ENCODE peak calls at places on chromosomes 5 and 9, in nine cellular contexts. Y is GM23338, Q is K562, V is Panc1, U is sigmoid colon, X is stomach, M is HCT116, G is prostate gland, S is upper lobe of left lung. H is an unnamed sample.

GRCh38 chr9:134551657-134552348 is 89.8 kb upstream of the COL5A1 start:
- DNase-seq in Q (no peak), Y (no peak), M (no peak), S (no peak), V (no peak), G (no peak), X (no peak), U (no peak), H (peak)

GRCh38 chr5:7396169-7397004 is 449 bp downstream of the ADCY2 start:
- DNase-seq in V (no peak), Q (no peak), U (no peak), Y (peak), S (no peak), X (no peak), M (no peak), G (no peak), H (no peak)

GRCh38 chr5:5421149-5421960 is 1.1 kb upstream of the ICE1 start:
- DNase-seq in U (no peak), Y (peak), G (no peak), X (no peak), V (no peak), S (no peak), Q (peak), M (no peak), H (no peak)

GRCh38 chr9:76741524-76741923 is 22.7 kb upstream of the PCA3 start:
- DNase-seq in V (no peak), S (no peak), X (no peak), Q (no peak), M (no peak), Y (peak), G (no peak), U (no peak), H (no peak)

GRCh38 chr5:179819296-179820126 is 1.2 kb upstream of the SQSTM1 start:
- DNase-seq in G (peak), Y (peak), U (peak), Q (peak), M (no peak), X (peak), S (peak), V (no peak), H (peak)

GRCh38 chr5:37197340-37198050 is 51.7 kb downstream of the CPLANE1 start:
- DNase-seq in G (no peak), M (no peak), U (no peak), S (no peak), X (no peak), Q (no peak), V (no peak), Y (peak), H (no peak)

GRCh38 chr5:134451618-134452505 is 40.2 kb upstream of the CDKN2AIPNL start:
- DNase-seq in G (peak), Y (no peak), V (no peak), X (peak), Q (peak), S (no peak), M (no peak), U (peak), H (peak)

GRCh38 chr9:131744715-131745201 is 4.9 kb upstream of the RAPGEF1 start:
- DNase-seq in X (no peak), U (no peak), V (no peak), M (no peak), G (no peak), S (no peak), Y (no peak), Q (no peak), H (no peak)

GRCh38 chr9:131608469-131609115 is 63.3 kb downstream of the PRRT1B start:
- DNase-seq in V (peak), M (peak), G (peak), S (peak), X (peak), Q (no peak), U (peak), Y (peak), H (no peak)

GRCh38 chr9:100352201-100352726 is 478 bp downstream of the TEX10 start:
- DNase-seq in Q (peak), M (no peak), V (no peak), Y (peak), S (peak), U (peak), X (peak), G (peak), H (no peak)

GRCh38 chr9:14205463-14205862 is 108.5 kb downstream of the NFIB start:
- DNase-seq in M (no peak), Y (no peak), V (no peak), U (no peak), Q (no peak), G (no peak), X (no peak), S (no peak), H (no peak)

GRCh38 chr5:101009758-101010519 is 106.9 kb upstream of the ST8SIA4 start:
- DNase-seq in S (no peak), V (no peak), U (no peak), M (no peak), Q (no peak), G (no peak), Y (peak), X (no peak), H (no peak)

GRCh38 chr5:181133610-181134231 is 2.8 kb upstream of the OR2V1 start:
- DNase-seq in M (peak), S (peak), U (peak), X (peak), Q (peak), Y (no peak), G (no peak), V (no peak), H (peak)

GRCh38 chr5:57887851-57888621 is 405.4 kb upstream of the ACTBL2 start:
- DNase-seq in V (peak), U (no peak), Q (no peak), S (peak), M (peak), X (peak), Y (peak), G (peak), H (no peak)

GRCh38 chr5:75054110-75054930 is 2.0 kb upstream of the GCNT4 start:
- DNase-seq in X (peak), G (peak), U (peak), Q (no peak), S (peak), V (no peak), M (no peak), Y (peak), H (peak)

GRCh38 chr9:129500166-129500862 is 120.6 kb downstream of the C9orf50 start:
- DNase-seq in Y (peak), Q (no peak), G (no peak), S (no peak), V (no peak), X (no peak), M (no peak), U (peak), H (no peak)

GRCh38 chr5:119396265-119396664 is 40.4 kb downstream of the TNFAIP8 start:
- DNase-seq in V (no peak), U (no peak), X (no peak), M (no peak), Y (no peak), G (no peak), Q (no peak), S (no peak), H (no peak)
- TF ChIP-seq POLR2AphosphoS5 in V (no peak), U (no peak), X (no peak), M (no peak), Y (no peak), G (no peak), Q (no peak), S (no peak), H (peak)

GRCh38 chr9:16154570-16155078 is 601.8 kb downstream of the CCDC171 start:
- DNase-seq in X (peak), V (no peak), M (no peak), Y (peak), Q (no peak), G (peak), U (no peak), S (no peak), H (no peak)
- TF ChIP-seq CTCF in X (no peak), V (peak), M (peak), Y (peak), Q (no peak), G (no peak), U (no peak), S (no peak), H (no peak)

GRCh38 chr5:130954336-130954735 is 210.7 kb downstream of the HINT1 start:
- DNase-seq in M (no peak), U (no peak), Y (no peak), G (no peak), X (no peak), V (no peak), S (no peak), Q (no peak), H (no peak)

GRCh38 chr5:130955041-130955440 is 210.0 kb downstream of the HINT1 start:
- DNase-seq in Y (no peak), X (no peak), S (no peak), Q (no peak), U (no peak), G (no peak), V (no peak), M (no peak), H (no peak)
- TF ChIP-seq POLR2AphosphoS5 in Y (no peak), X (no peak), S (no peak), Q (no peak), U (no peak), G (no peak), V (no peak), M (no peak), H (no peak)

GRCh38 chr9:98385751-98386150 is 130.3 kb upstream of the TBC1D2 start:
- DNase-seq in G (no peak), Q (no peak), M (no peak), S (no peak), X (no peak), Y (no peak), U (no peak), V (no peak), H (no peak)

GRCh38 chr9:98380065-98380681 is 124.7 kb upstream of the TBC1D2 start:
- DNase-seq in U (no peak), S (no peak), G (no peak), M (no peak), Y (peak), V (no peak), Q (peak), X (no peak), H (peak)

GRCh38 chr9:98379572-98379971 is 124.1 kb upstream of the TBC1D2 start:
- DNase-seq in Y (no peak), X (no peak), V (no peak), U (no peak), S (no peak), Q (no peak), G (no peak), M (no peak), H (no peak)

GRCh38 chr9:98381311-98382103 is 126.1 kb upstream of the TBC1D2 start:
- DNase-seq in Q (no peak), X (no peak), M (no peak), U (no peak), G (no peak), Y (no peak), S (no peak), V (no peak), H (no peak)

DNA sequence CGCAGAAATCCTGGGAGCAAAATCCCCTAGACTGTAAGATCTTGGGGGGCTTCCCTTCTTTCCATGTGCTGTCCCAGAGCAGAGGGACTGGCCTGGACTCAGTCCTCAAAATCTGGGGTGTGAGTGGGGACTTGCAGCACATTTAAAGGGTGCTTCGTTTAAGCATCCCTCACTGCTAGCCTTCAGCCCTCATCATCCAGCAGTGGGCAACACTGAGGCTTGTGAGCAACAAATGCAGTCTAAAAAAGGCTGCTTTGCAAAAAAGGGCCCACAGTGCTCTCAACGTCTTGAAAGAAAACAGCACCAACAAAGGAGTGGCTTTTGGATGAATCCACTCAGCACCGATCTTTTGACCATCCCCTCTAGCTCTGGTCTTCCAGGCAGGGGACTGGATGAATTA is 128.3 kb upstream of the TBC1D2 start:
- DNase-seq in M (no peak), V (no peak), G (no peak), X (no peak), U (no peak), Y (peak), Q (no peak), S (no peak), H (no peak)
- TF ChIP-seq CTCF in M (no peak), V (no peak), G (no peak), X (no peak), U (no peak), Y (peak), Q (peak), S (no peak), H (no peak)

GRCh38 chr5:108280248-108280647 is 101.7 kb downstream of the FBXL17 start:
- DNase-seq in U (no peak), Y (no peak), Q (no peak), V (no peak), G (no peak), S (no peak), X (no peak), M (no peak), H (no peak)

GRCh38 chr5:108271127-108271526 is 110.8 kb downstream of the FBXL17 start:
- DNase-seq in U (no peak), Q (peak), V (no peak), S (no peak), X (no peak), M (no peak), G (no peak), Y (no peak), H (no peak)

GRCh38 chr5:108280960-108281569 is 100.8 kb downstream of the FBXL17 start:
- DNase-seq in G (no peak), Y (no peak), S (no peak), Q (no peak), X (no peak), V (no peak), M (no peak), U (no peak), H (no peak)

GRCh38 chr5:108278285-108279240 is 103.3 kb downstream of the FBXL17 start:
- DNase-seq in X (no peak), V (no peak), M (no peak), U (peak), S (no peak), Q (no peak), G (no peak), Y (peak), H (peak)

GRCh38 chr5:108276187-108276586 is 105.7 kb downstream of the FBXL17 start:
- DNase-seq in V (no peak), U (no peak), Q (no peak), G (no peak), M (no peak), S (no peak), X (no peak), Y (no peak), H (no peak)
- TF ChIP-seq POLR2AphosphoS5 in V (no peak), U (no peak), Q (no peak), G (no peak), M (no peak), S (no peak), X (no peak), Y (no peak), H (no peak)